ENCODE peak calls at places on chromosomes 12 and 14, in six cellular contexts. One of them, this sample, is unnamed. For H3K4me1, the result is how much of the 10 kb centered on the place peaks cover.

GRCh38 chr12:44285321-44285720 is 449.4 kb downstream of the TMEM117 start:
- DNase-seq in neuronal stem cell: no peak
- DNase-seq in H9: no peak
- DNase-seq in IMR-90: no peak
- DNase-seq in H1: no peak
- DNase-seq in mesendoderm: no peak
- DNase-seq in this sample: no peak

GRCh38 chr12:30818562-30818961 is 63.8 kb upstream of the CAPRIN2 start:
- DNase-seq in neuronal stem cell: no peak
- DNase-seq in H9: no peak
- DNase-seq in IMR-90: no peak
- DNase-seq in H1: no peak
- DNase-seq in mesendoderm: no peak
- DNase-seq in this sample: no peak

GRCh38 chr12:62758216-62758615 is 176.7 kb downstream of the PPM1H start:
- DNase-seq in neuronal stem cell: no peak
- DNase-seq in H9: no peak
- DNase-seq in IMR-90: peak
- DNase-seq in H1: no peak
- DNase-seq in mesendoderm: no peak
- DNase-seq in this sample: no peak

GRCh38 chr12:63151061-63151897 is at the start of gene AVPR1A:
- DNase-seq in neuronal stem cell: no peak
- DNase-seq in H9: peak
- DNase-seq in IMR-90: no peak
- DNase-seq in H1: no peak
- DNase-seq in mesendoderm: peak
- DNase-seq in this sample: no peak

GRCh38 chr12:102740157-102741032 is 176.6 kb downstream of the PAH start:
- DNase-seq in neuronal stem cell: no peak
- DNase-seq in H9: no peak
- DNase-seq in IMR-90: peak
- DNase-seq in H1: no peak
- DNase-seq in mesendoderm: peak
- DNase-seq in this sample: peak

GRCh38 chr12:57504033-57504432 is 16.2 kb downstream of the MARS1 start:
- DNase-seq in neuronal stem cell: no peak
- DNase-seq in H9: no peak
- DNase-seq in IMR-90: no peak
- DNase-seq in H1: no peak
- DNase-seq in mesendoderm: peak
- DNase-seq in this sample: no peak

GRCh38 chr14:36176524-36176923 is at the start of gene PTCSC3:
- DNase-seq in neuronal stem cell: no peak
- DNase-seq in H9: no peak
- DNase-seq in IMR-90: no peak
- DNase-seq in H1: no peak
- DNase-seq in mesendoderm: no peak
- DNase-seq in this sample: no peak

GRCh38 chr14:93045211-93045674 is 70.5 kb downstream of the ITPK1 start:
- DNase-seq in neuronal stem cell: peak
- DNase-seq in H9: peak
- DNase-seq in IMR-90: no peak
- DNase-seq in H1: no peak
- DNase-seq in mesendoderm: peak
- DNase-seq in this sample: no peak

GRCh38 chr14:91377700-91378652 is 39.6 kb downstream of the CCDC88C start:
- DNase-seq in neuronal stem cell: no peak
- DNase-seq in H9: no peak
- DNase-seq in IMR-90: no peak
- DNase-seq in H1: no peak
- DNase-seq in mesendoderm: no peak
- DNase-seq in this sample: no peak

GRCh38 chr12:31586703-31587102 is 4.2 kb downstream of the DENND5B start:
- DNase-seq in neuronal stem cell: no peak
- DNase-seq in H9: no peak
- DNase-seq in IMR-90: no peak
- DNase-seq in H1: no peak
- DNase-seq in mesendoderm: no peak
- DNase-seq in this sample: no peak

GRCh38 chr14:65840118-65840751 is 427.7 kb downstream of the FUT8 start:
- DNase-seq in neuronal stem cell: no peak
- DNase-seq in H9: no peak
- DNase-seq in IMR-90: no peak
- DNase-seq in H1: no peak
- DNase-seq in mesendoderm: no peak
- DNase-seq in this sample: no peak

GRCh38 chr12:110971189-110971920 is 51.0 kb upstream of the MYL2 start:
- DNase-seq in neuronal stem cell: no peak
- DNase-seq in H9: peak
- DNase-seq in IMR-90: no peak
- DNase-seq in H1: no peak
- DNase-seq in mesendoderm: no peak
- DNase-seq in this sample: peak

GRCh38 chr14:20427231-20428009 is 8.5 kb downstream of the KLHL33 start:
- DNase-seq in neuronal stem cell: no peak
- DNase-seq in H9: no peak
- DNase-seq in IMR-90: peak
- DNase-seq in H1: no peak
- DNase-seq in mesendoderm: peak
- DNase-seq in this sample: no peak

GRCh38 chr12:107645630-107646333 is 39.8 kb upstream of the PWP1 start:
- DNase-seq in neuronal stem cell: peak
- DNase-seq in H9: peak
- DNase-seq in IMR-90: no peak
- DNase-seq in H1: no peak
- DNase-seq in mesendoderm: peak
- DNase-seq in this sample: no peak

GRCh38 chr12:103780992-103781391 is 60.0 kb downstream of the NT5DC3 start:
- DNase-seq in neuronal stem cell: no peak
- DNase-seq in H9: no peak
- DNase-seq in IMR-90: no peak
- DNase-seq in H1: no peak
- DNase-seq in mesendoderm: no peak
- DNase-seq in this sample: no peak

GRCh38 chr14:39107624-39108023 is 4.6 kb upstream of the SEC23A start:
- DNase-seq in neuronal stem cell: no peak
- DNase-seq in H9: no peak
- DNase-seq in IMR-90: peak
- DNase-seq in H1: no peak
- DNase-seq in mesendoderm: peak
- DNase-seq in this sample: no peak

GRCh38 chr12:68786929-68787328 is 21.0 kb upstream of the MDM2 start:
- DNase-seq in neuronal stem cell: no peak
- DNase-seq in H9: no peak
- DNase-seq in IMR-90: no peak
- DNase-seq in H1: no peak
- DNase-seq in mesendoderm: no peak
- DNase-seq in this sample: no peak

GRCh38 chr12:12992418-12993175 is 7.5 kb downstream of the HEBP1 start:
- DNase-seq in neuronal stem cell: no peak
- DNase-seq in H9: no peak
- DNase-seq in IMR-90: peak
- DNase-seq in H1: no peak
- DNase-seq in mesendoderm: peak
- DNase-seq in this sample: peak

GRCh38 chr12:117583677-117584076 is 222.3 kb upstream of the NOS1 start:
- DNase-seq in neuronal stem cell: no peak
- DNase-seq in H9: peak
- DNase-seq in IMR-90: no peak
- DNase-seq in H1: no peak
- DNase-seq in mesendoderm: no peak
- DNase-seq in this sample: no peak

GRCh38 chr12:10363922-10364838 is 25.7 kb downstream of the KLRK1 start:
- DNase-seq in neuronal stem cell: no peak
- DNase-seq in H9: no peak
- DNase-seq in IMR-90: peak
- DNase-seq in H1: no peak
- DNase-seq in mesendoderm: peak
- DNase-seq in this sample: peak

GRCh38 chr12:100460702-100461101 is 13.0 kb upstream of the NR1H4 start:
- DNase-seq in neuronal stem cell: no peak
- DNase-seq in H9: no peak
- DNase-seq in IMR-90: no peak
- DNase-seq in H1: no peak
- DNase-seq in mesendoderm: no peak
- DNase-seq in this sample: no peak

GRCh38 chr12:100461330-100461973 is 12.2 kb upstream of the NR1H4 start:
- DNase-seq in neuronal stem cell: no peak
- DNase-seq in H9: no peak
- DNase-seq in IMR-90: no peak
- DNase-seq in H1: no peak
- DNase-seq in mesendoderm: no peak
- DNase-seq in this sample: no peak

GRCh38 chr12:100468126-100468525 is 5.5 kb upstream of the NR1H4 start:
- DNase-seq in neuronal stem cell: no peak
- DNase-seq in H9: no peak
- DNase-seq in IMR-90: no peak
- DNase-seq in H1: no peak
- DNase-seq in mesendoderm: peak
- DNase-seq in this sample: no peak

GRCh38 chr12:100464529-100464928 is 9.1 kb upstream of the NR1H4 start:
- DNase-seq in neuronal stem cell: no peak
- DNase-seq in H9: no peak
- DNase-seq in IMR-90: no peak
- DNase-seq in H1: no peak
- DNase-seq in mesendoderm: no peak
- DNase-seq in this sample: no peak
- H3K4me1 ChIP-seq in neuronal stem cell: under half
- H3K4me1 ChIP-seq in H9: under half
- H3K4me1 ChIP-seq in IMR-90: under half
- H3K4me1 ChIP-seq in H1: under half
- H3K4me1 ChIP-seq in mesendoderm: under half
- H3K4me1 ChIP-seq in this sample: under half

GRCh38 chr14:53152909-53153701 is at the start of gene DDHD1:
- DNase-seq in neuronal stem cell: peak
- DNase-seq in H9: peak
- DNase-seq in IMR-90: peak
- DNase-seq in H1: peak
- DNase-seq in mesendoderm: peak
- DNase-seq in this sample: peak
- H3K4ac ChIP-seq in neuronal stem cell: no peak
- H3K4ac ChIP-seq in H9: no peak
- H3K4ac ChIP-seq in IMR-90: peak
- H3K4ac ChIP-seq in H1: peak
- H3K4ac ChIP-seq in mesendoderm: peak
- H3K4ac ChIP-seq in this sample: no peak

DNA sequence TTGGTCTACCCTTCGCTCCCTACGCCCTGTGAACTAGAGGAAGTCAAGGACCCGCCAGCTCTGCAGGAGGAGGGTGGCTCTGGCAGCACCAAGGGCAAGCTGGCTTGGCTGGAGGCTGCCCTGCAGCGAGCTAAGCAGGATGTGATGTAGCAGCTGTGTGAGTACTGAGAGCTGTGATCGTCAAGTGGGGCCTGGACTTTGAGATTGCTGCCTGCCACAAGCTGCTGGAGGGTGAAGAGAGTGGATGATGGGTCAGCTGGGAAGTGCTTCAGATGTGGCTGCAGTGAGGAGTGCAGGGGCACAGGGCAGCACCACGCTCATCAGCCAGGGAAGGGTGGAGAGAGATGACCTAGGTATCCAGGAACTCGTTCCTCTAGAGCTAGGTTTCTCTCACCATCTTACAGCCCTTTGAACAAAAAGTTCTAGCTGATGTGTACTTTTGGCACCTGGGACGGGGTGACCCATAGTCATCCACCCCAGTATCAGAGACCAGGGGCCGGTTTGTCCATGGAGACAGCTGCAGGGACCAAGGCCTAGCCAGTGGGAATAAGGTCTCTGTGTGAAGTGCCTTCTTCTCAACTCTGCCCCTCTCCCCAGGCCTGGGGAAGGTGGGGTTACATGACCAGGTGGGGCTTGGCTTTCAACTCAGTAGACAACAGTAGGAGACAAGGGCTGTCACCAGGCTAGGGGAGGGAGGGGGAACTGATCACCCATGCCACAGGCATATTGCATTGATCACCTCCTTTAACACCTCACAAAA is 3.2 kb downstream of the KRT86 start:
- DNase-seq in neuronal stem cell: no peak
- DNase-seq in H9: peak
- DNase-seq in IMR-90: no peak
- DNase-seq in H1: no peak
- DNase-seq in mesendoderm: no peak
- DNase-seq in this sample: no peak
- H3K4me2 ChIP-seq in neuronal stem cell: no peak
- H3K4me2 ChIP-seq in H9: no peak
- H3K4me2 ChIP-seq in IMR-90: no peak
- H3K4me2 ChIP-seq in H1: no peak
- H3K4me2 ChIP-seq in mesendoderm: no peak
- H3K4me2 ChIP-seq in this sample: no peak

GRCh38 chr14:22798528-22798927 is 16.7 kb downstream of the SLC7A7 start:
- DNase-seq in neuronal stem cell: no peak
- DNase-seq in H9: no peak
- DNase-seq in IMR-90: no peak
- DNase-seq in H1: no peak
- DNase-seq in mesendoderm: no peak
- DNase-seq in this sample: peak
- H3K4me1 ChIP-seq in neuronal stem cell: under half
- H3K4me1 ChIP-seq in H9: under half
- H3K4me1 ChIP-seq in IMR-90: under half
- H3K4me1 ChIP-seq in H1: under half
- H3K4me1 ChIP-seq in mesendoderm: under half
- H3K4me1 ChIP-seq in this sample: under half

GRCh38 chr14:68474741-68475140 is 318.1 kb downstream of the ZFP36L1 start:
- DNase-seq in neuronal stem cell: no peak
- DNase-seq in H9: no peak
- DNase-seq in IMR-90: no peak
- DNase-seq in H1: no peak
- DNase-seq in mesendoderm: no peak
- DNase-seq in this sample: peak

GRCh38 chr14:68475802-68476201 is 317.1 kb downstream of the ZFP36L1 start:
- DNase-seq in neuronal stem cell: no peak
- DNase-seq in H9: no peak
- DNase-seq in IMR-90: no peak
- DNase-seq in H1: no peak
- DNase-seq in mesendoderm: no peak
- DNase-seq in this sample: no peak

GRCh38 chr14:68476965-68477455 is 315.9 kb downstream of the ZFP36L1 start:
- DNase-seq in neuronal stem cell: no peak
- DNase-seq in H9: no peak
- DNase-seq in IMR-90: no peak
- DNase-seq in H1: no peak
- DNase-seq in mesendoderm: no peak
- DNase-seq in this sample: no peak

GRCh38 chr14:68473794-68474193 is 319.1 kb downstream of the ZFP36L1 start:
- DNase-seq in neuronal stem cell: no peak
- DNase-seq in H9: no peak
- DNase-seq in IMR-90: no peak
- DNase-seq in H1: no peak
- DNase-seq in mesendoderm: no peak
- DNase-seq in this sample: no peak

GRCh38 chr14:68476212-68476964 is 316.5 kb downstream of the ZFP36L1 start:
- DNase-seq in neuronal stem cell: no peak
- DNase-seq in H9: no peak
- DNase-seq in IMR-90: peak
- DNase-seq in H1: no peak
- DNase-seq in mesendoderm: peak
- DNase-seq in this sample: peak
- H3K4ac ChIP-seq in neuronal stem cell: no peak
- H3K4ac ChIP-seq in H9: no peak
- H3K4ac ChIP-seq in IMR-90: peak
- H3K4ac ChIP-seq in H1: no peak
- H3K4ac ChIP-seq in mesendoderm: no peak
- H3K4ac ChIP-seq in this sample: peak

GRCh38 chr14:51533877-51534553 is 117.7 kb upstream of the FRMD6 start:
- DNase-seq in neuronal stem cell: no peak
- DNase-seq in H9: no peak
- DNase-seq in IMR-90: no peak
- DNase-seq in H1: no peak
- DNase-seq in mesendoderm: no peak
- DNase-seq in this sample: no peak
- H3K4me2 ChIP-seq in neuronal stem cell: no peak
- H3K4me2 ChIP-seq in H9: no peak
- H3K4me2 ChIP-seq in IMR-90: no peak
- H3K4me2 ChIP-seq in H1: no peak
- H3K4me2 ChIP-seq in mesendoderm: no peak
- H3K4me2 ChIP-seq in this sample: no peak